ENCODE peak calls at places on chromosomes 6 and 20, in five cellular contexts. J is G401; Q is heart right ventricle; F is cardiac fibroblast; V is activated gamma-delta T cell treated with anti-CD3 and anti-CD28 coated beads, Interleukin-2, amount 50 U/mL, for 16 hours. D is an unnamed sample.

GRCh38 chr6:147935656-147936055 is 407.0 kb upstream of the SASH1 start:
- DNase-seq in J (no peak), Q (no peak), F (no peak), V (no peak), D (no peak)

GRCh38 chr6:7071405-7071804 is 36.4 kb upstream of the RREB1 start:
- DNase-seq in J (no peak), Q (no peak), F (no peak), V (no peak), D (no peak)

GRCh38 chr20:31879143-31879987 is 8.9 kb downstream of the TTLL9 start:
- DNase-seq in J (peak), Q (peak), F (peak), V (peak), D (peak)

GRCh38 chr20:60117040-60117439 is 158.8 kb downstream of the CDH26 start:
- DNase-seq in J (peak), Q (no peak), F (no peak), V (no peak), D (no peak)

GRCh38 chr6:170226647-170227046 is 64.2 kb downstream of the DLL1 start:
- DNase-seq in J (no peak), Q (no peak), F (no peak), V (no peak), D (no peak)

GRCh38 chr6:5063617-5064016 is 21.5 kb upstream of the PPP1R3G start:
- DNase-seq in J (no peak), Q (no peak), F (no peak), V (no peak), D (no peak)

GRCh38 chr20:9392892-9393857 is 121.2 kb upstream of the LAMP5 start:
- DNase-seq in J (peak), Q (peak), F (peak), V (no peak), D (peak)

GRCh38 chr6:38310061-38310460 is 329.7 kb downstream of the BTBD9 start:
- DNase-seq in J (peak), Q (no peak), F (no peak), V (no peak), D (no peak)

GRCh38 chr6:21164768-21165326 is 428.7 kb upstream of the SOX4 start:
- DNase-seq in J (no peak), Q (no peak), F (no peak), V (no peak), D (no peak)

GRCh38 chr6:1310628-1311399 is 1.1 kb upstream of the FOXQ1 start:
- DNase-seq in J (peak), Q (no peak), F (no peak), V (no peak), D (no peak)